ENCODE peak calls at places on chromosomes 12 and 14, in ten cellular contexts. G, N, K, B, P, R, W, Z, J and H are unnamed samples.

GRCh38 chr14:31442284-31442683 is 15.0 kb downstream of the DTD2 start:
- DNase-seq in G (no peak), N (no peak), K (no peak), B (no peak), P (no peak), R (no peak), W (no peak), Z (no peak), J (no peak), H (no peak)

GRCh38 chr14:92600318-92601053 is 86.9 kb downstream of the RIN3 start:
- DNase-seq in G (no peak), N (no peak), K (peak), B (peak), P (no peak), R (peak), W (no peak), Z (no peak), J (peak), H (no peak)

GRCh38 chr12:68180792-68181744 is 21.5 kb upstream of the IFNG start:
- DNase-seq in G (no peak), N (peak), K (no peak), B (peak), P (no peak), R (no peak), W (no peak), Z (no peak), J (no peak), H (no peak)

GRCh38 chr14:99524804-99525698 is 43.8 kb downstream of the CCNK start:
- DNase-seq in G (peak), N (peak), K (no peak), B (no peak), P (no peak), R (no peak), W (peak), Z (no peak), J (peak), H (peak)

GRCh38 chr12:1801285-1801975 is 18.9 kb upstream of the LRTM2 start:
- DNase-seq in G (no peak), N (no peak), K (no peak), B (peak), P (peak), R (peak), W (no peak), Z (no peak), J (no peak), H (no peak)

GRCh38 chr12:78959556-78959955 is 95.0 kb downstream of the SYT1 start:
- DNase-seq in G (no peak), N (no peak), K (no peak), B (no peak), P (no peak), R (no peak), W (no peak), Z (no peak), J (no peak), H (no peak)

GRCh38 chr14:20302042-20302761 is 3.5 kb downstream of the TTC5 start:
- DNase-seq in G (no peak), N (no peak), K (no peak), B (no peak), P (no peak), R (no peak), W (no peak), Z (no peak), J (peak), H (no peak)

GRCh38 chr14:93047187-93047586 is 68.5 kb downstream of the ITPK1 start:
- DNase-seq in G (no peak), N (no peak), K (peak), B (no peak), P (no peak), R (no peak), W (no peak), Z (no peak), J (no peak), H (no peak)

GRCh38 chr14:105204206-105204930 is 23.3 kb upstream of the NUDT14 start:
- DNase-seq in G (peak), N (peak), K (peak), B (no peak), P (no peak), R (no peak), W (peak), Z (no peak), J (no peak), H (peak)

GRCh38 chr12:104596128-104596799 is 139.5 kb downstream of the CHST11 start:
- DNase-seq in G (no peak), N (no peak), K (no peak), B (no peak), P (peak), R (peak), W (no peak), Z (peak), J (peak), H (no peak)

GRCh38 chr14:50489851-50490250 is 42.5 kb downstream of the MAP4K5 start:
- DNase-seq in G (no peak), N (no peak), K (no peak), B (no peak), P (no peak), R (no peak), W (no peak), Z (no peak), J (no peak), H (no peak)

GRCh38 chr14:38297681-38298080 is 41.8 kb upstream of the CLEC14A start:
- DNase-seq in G (no peak), N (no peak), K (no peak), B (no peak), P (no peak), R (no peak), W (no peak), Z (no peak), J (peak), H (no peak)

GRCh38 chr14:38125484-38125912 is 82.2 kb upstream of the SSTR1 start:
- DNase-seq in G (no peak), N (no peak), K (no peak), B (peak), P (no peak), R (no peak), W (no peak), Z (no peak), J (no peak), H (no peak)

GRCh38 chr12:70754330-70754741 is 117.1 kb upstream of the PTPRB start:
- DNase-seq in G (no peak), N (no peak), K (no peak), B (no peak), P (no peak), R (no peak), W (peak), Z (no peak), J (no peak), H (no peak)

GRCh38 chr14:80055912-80056801 is 155.1 kb downstream of the DIO2 start:
- DNase-seq in G (peak), N (no peak), K (peak), B (no peak), P (peak), R (no peak), W (peak), Z (peak), J (peak), H (peak)
- TF ChIP-seq CTCF in G (peak), N (peak), K (peak), B (no peak), P (peak), R (peak), W (peak), Z (peak), J (peak), H (no peak)

GRCh38 chr14:91377700-91378652 is 39.6 kb downstream of the CCDC88C start:
- DNase-seq in G (no peak), N (peak), K (no peak), B (no peak), P (no peak), R (no peak), W (no peak), Z (no peak), J (no peak), H (peak)
- H3K4me3 ChIP-seq in G (no peak), N (no peak), K (no peak), B (peak), P (no peak), R (no peak), W (no peak), Z (no peak), J (no peak), H (no peak)

GRCh38 chr12:4277205-4277543 is 3.6 kb downstream of the CCND2 start:
- DNase-seq in G (no peak), N (no peak), K (no peak), B (no peak), P (no peak), R (no peak), W (no peak), Z (no peak), J (no peak), H (no peak)
- TF ChIP-seq CTCF in G (no peak), N (no peak), K (peak), B (peak), P (no peak), R (no peak), W (no peak), Z (no peak), J (no peak), H (no peak)

GRCh38 chr14:103066399-103066798 is 9.1 kb upstream of the CDC42BPB start:
- DNase-seq in G (no peak), N (peak), K (no peak), B (no peak), P (no peak), R (no peak), W (no peak), Z (no peak), J (no peak), H (no peak)

GRCh38 chr14:103068351-103069073 is 11.2 kb upstream of the CDC42BPB start:
- DNase-seq in G (no peak), N (no peak), K (no peak), B (no peak), P (no peak), R (no peak), W (no peak), Z (no peak), J (no peak), H (peak)

GRCh38 chr14:103065861-103066260 is 8.5 kb upstream of the CDC42BPB start:
- DNase-seq in G (no peak), N (peak), K (no peak), B (no peak), P (no peak), R (no peak), W (no peak), Z (no peak), J (no peak), H (no peak)

GRCh38 chr14:103064978-103065377 is 7.6 kb upstream of the CDC42BPB start:
- DNase-seq in G (no peak), N (peak), K (no peak), B (no peak), P (no peak), R (no peak), W (no peak), Z (no peak), J (no peak), H (no peak)

GRCh38 chr14:103067231-103067954 is 10.0 kb upstream of the CDC42BPB start:
- DNase-seq in G (no peak), N (peak), K (peak), B (no peak), P (no peak), R (peak), W (peak), Z (no peak), J (no peak), H (peak)
- H3K4me3 ChIP-seq in G (no peak), N (no peak), K (peak), B (no peak), P (no peak), R (no peak), W (no peak), Z (no peak), J (no peak), H (no peak)

GRCh38 chr14:94164685-94165431 is 9.3 kb upstream of the PPP4R4 start:
- DNase-seq in G (no peak), N (no peak), K (no peak), B (no peak), P (peak), R (no peak), W (no peak), Z (no peak), J (no peak), H (no peak)
- TF ChIP-seq CTCF in G (no peak), N (no peak), K (no peak), B (no peak), P (no peak), R (no peak), W (no peak), Z (no peak), J (no peak), H (no peak)

GRCh38 chr14:104151546-104152245 is 13.3 kb downstream of the KIF26A start:
- DNase-seq in G (no peak), N (no peak), K (no peak), B (no peak), P (no peak), R (no peak), W (no peak), Z (no peak), J (no peak), H (no peak)
- H3K4me3 ChIP-seq in G (no peak), N (no peak), K (no peak), B (no peak), P (no peak), R (no peak), W (no peak), Z (no peak), J (no peak), H (no peak)